ENCODE peak calls at places on chromosomes 11 and 22, in seven cellular contexts. D, F, E, J, Z, N and H are unnamed samples.

GRCh38 chr11:118621071-118621815 is 13.8 kb downstream of the PHLDB1 start:
- DNase-seq in D (no peak), F (peak), E (peak), J (peak), Z (peak), N (peak), H (peak)

GRCh38 chr11:70502677-70503076 is 104.3 kb downstream of the CTTN start:
- DNase-seq in D (no peak), F (no peak), E (no peak), J (peak), Z (no peak), N (no peak), H (no peak)

GRCh38 chr11:130692220-130692619 is 224.1 kb downstream of the SNX19 start:
- DNase-seq in D (no peak), F (no peak), E (no peak), J (no peak), Z (no peak), N (no peak), H (no peak)

GRCh38 chr22:22932512-22932941 is 44.9 kb downstream of the IGLL5 start:
- DNase-seq in D (no peak), F (no peak), E (no peak), J (no peak), Z (no peak), N (no peak), H (no peak)

GRCh38 chr11:107014871-107015270 is 3.4 kb downstream of the GUCY1A2 start:
- DNase-seq in D (no peak), F (no peak), E (no peak), J (no peak), Z (no peak), N (no peak), H (no peak)

GRCh38 chr11:83007909-83008580 is 63.7 kb downstream of the RAB30 start:
- DNase-seq in D (no peak), F (no peak), E (peak), J (no peak), Z (peak), N (no peak), H (peak)

GRCh38 chr11:78905756-78906155 is 331.1 kb upstream of the NARS2 start:
- DNase-seq in D (no peak), F (no peak), E (no peak), J (no peak), Z (peak), N (no peak), H (no peak)

GRCh38 chr22:44182591-44183588 is 2.2 kb downstream of the PARVG start:
- DNase-seq in D (no peak), F (no peak), E (peak), J (peak), Z (no peak), N (peak), H (peak)

GRCh38 chr22:50505776-50506610 is 1.5 kb downstream of the LMF2 start:
- DNase-seq in D (no peak), F (no peak), E (no peak), J (peak), Z (no peak), N (no peak), H (no peak)

GRCh38 chr11:127157225-127157624 is 156.7 kb upstream of the KIRREL3 start:
- DNase-seq in D (no peak), F (no peak), E (no peak), J (no peak), Z (no peak), N (no peak), H (no peak)

GRCh38 chr11:11345099-11345498 is 8.0 kb downstream of the CSNK2A3 start:
- DNase-seq in D (no peak), F (no peak), E (peak), J (no peak), Z (peak), N (no peak), H (no peak)

GRCh38 chr11:119694334-119694733 is 34.7 kb downstream of the NECTIN1 start:
- DNase-seq in D (no peak), F (no peak), E (peak), J (no peak), Z (no peak), N (no peak), H (no peak)

GRCh38 chr22:36301384-36301828 is 48.5 kb downstream of the APOL1 start:
- DNase-seq in D (peak), F (peak), E (peak), J (peak), Z (peak), N (peak), H (peak)

GRCh38 chr22:21766933-21767462 is 31.4 kb upstream of the YPEL1 start:
- DNase-seq in D (no peak), F (no peak), E (peak), J (no peak), Z (peak), N (no peak), H (peak)

GRCh38 chr11:77287136-77287535 is 14.3 kb downstream of the GDPD4 start:
- DNase-seq in D (no peak), F (no peak), E (no peak), J (no peak), Z (no peak), N (no peak), H (no peak)

GRCh38 chr11:77270921-77271320 is 30.6 kb downstream of the GDPD4 start:
- DNase-seq in D (no peak), F (no peak), E (no peak), J (no peak), Z (no peak), N (no peak), H (no peak)

GRCh38 chr22:26057731-26058130 is 111.5 kb upstream of the SEZ6L start:
- DNase-seq in D (no peak), F (no peak), E (no peak), J (no peak), Z (no peak), N (no peak), H (no peak)

GRCh38 chr11:46359936-46360335 is 12.7 kb downstream of the DGKZ start:
- DNase-seq in D (no peak), F (no peak), E (no peak), J (no peak), Z (no peak), N (no peak), H (no peak)

GRCh38 chr22:23256986-23257888 is 76.9 kb downstream of the BCR start:
- DNase-seq in D (no peak), F (no peak), E (peak), J (peak), Z (peak), N (peak), H (peak)

GRCh38 chr11:85718126-85718943 is 32.3 kb upstream of the CCDC89 start:
- DNase-seq in D (no peak), F (no peak), E (no peak), J (no peak), Z (no peak), N (no peak), H (no peak)

GRCh38 chr22:43142881-43143562 is at the start of gene MCAT:
- DNase-seq in D (peak), F (no peak), E (peak), J (peak), Z (peak), N (peak), H (peak)

GRCh38 chr11:124892750-124893454 is 4.8 kb downstream of the ROBO4 start:
- DNase-seq in D (no peak), F (no peak), E (no peak), J (peak), Z (no peak), N (peak), H (no peak)

GRCh38 chr11:124895471-124895971 is 2.1 kb downstream of the ROBO4 start:
- DNase-seq in D (no peak), F (no peak), E (no peak), J (peak), Z (no peak), N (peak), H (no peak)

GRCh38 chr11:124894606-124895430 is 2.8 kb downstream of the ROBO4 start:
- DNase-seq in D (no peak), F (no peak), E (no peak), J (peak), Z (no peak), N (peak), H (no peak)

GRCh38 chr11:124892131-124892530 is 5.5 kb downstream of the ROBO4 start:
- DNase-seq in D (no peak), F (no peak), E (no peak), J (no peak), Z (no peak), N (peak), H (no peak)

GRCh38 chr11:124893781-124894401 is 3.8 kb downstream of the ROBO4 start:
- DNase-seq in D (no peak), F (no peak), E (no peak), J (peak), Z (no peak), N (peak), H (no peak)
- TF ChIP-seq POLR2A in D (no peak), F (no peak), E (no peak), J (no peak), Z (no peak), N (no peak), H (no peak)

GRCh38 chr11:101003468-101003867 is 126.1 kb downstream of the PGR start:
- DNase-seq in D (peak), F (peak), E (no peak), J (no peak), Z (no peak), N (no peak), H (no peak)
- TF ChIP-seq CTCF in D (no peak), F (no peak), E (no peak), J (no peak), Z (no peak), N (no peak), H (no peak)

GRCh38 chr22:37967637-37968451 is 14.3 kb downstream of the POLR2F start:
- DNase-seq in D (no peak), F (no peak), E (no peak), J (no peak), Z (no peak), N (no peak), H (no peak)
- TF ChIP-seq POLR2A in D (no peak), F (no peak), E (no peak), J (no peak), Z (no peak), N (no peak), H (no peak)

DNA sequence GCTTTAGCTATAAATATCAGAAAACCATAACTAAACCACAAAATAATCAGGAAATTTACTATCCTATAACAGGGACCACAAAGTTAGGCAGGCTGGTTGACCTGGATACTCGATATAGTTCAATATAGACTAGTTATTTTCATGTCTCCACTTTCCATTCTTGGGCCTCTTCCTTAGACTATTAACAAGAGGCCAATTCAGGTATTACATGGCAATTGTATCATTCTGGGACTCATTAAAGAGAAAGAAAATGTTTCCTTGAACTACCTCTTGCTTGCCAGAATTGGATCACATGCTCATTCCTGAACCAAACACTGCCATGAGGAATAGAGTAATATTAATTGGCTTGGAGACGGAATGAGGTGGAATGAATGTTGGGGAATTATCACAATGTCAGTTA is 76.0 kb downstream of the EIF3M start:
- DNase-seq in D (no peak), F (no peak), E (no peak), J (no peak), Z (no peak), N (no peak), H (no peak)
- TF ChIP-seq CTCF in D (no peak), F (no peak), E (no peak), J (no peak), Z (no peak), N (no peak), H (no peak)

GRCh38 chr11:35234836-35235235 is 95.9 kb downstream of the CD44 start:
- DNase-seq in D (no peak), F (no peak), E (no peak), J (no peak), Z (peak), N (no peak), H (no peak)

GRCh38 chr11:35235498-35235897 is 96.5 kb downstream of the CD44 start:
- DNase-seq in D (no peak), F (no peak), E (no peak), J (no peak), Z (no peak), N (no peak), H (no peak)

GRCh38 chr11:35231074-35231473 is 92.1 kb downstream of the CD44 start:
- DNase-seq in D (no peak), F (no peak), E (no peak), J (no peak), Z (peak), N (no peak), H (no peak)

GRCh38 chr11:35235944-35236666 is 97.1 kb downstream of the CD44 start:
- DNase-seq in D (peak), F (peak), E (peak), J (no peak), Z (no peak), N (no peak), H (no peak)

GRCh38 chr11:35232961-35233360 is 94.0 kb downstream of the CD44 start:
- DNase-seq in D (no peak), F (no peak), E (no peak), J (no peak), Z (peak), N (no peak), H (no peak)
- TF ChIP-seq POLR2A in D (no peak), F (no peak), E (no peak), J (no peak), Z (no peak), N (no peak), H (no peak)

DNA sequence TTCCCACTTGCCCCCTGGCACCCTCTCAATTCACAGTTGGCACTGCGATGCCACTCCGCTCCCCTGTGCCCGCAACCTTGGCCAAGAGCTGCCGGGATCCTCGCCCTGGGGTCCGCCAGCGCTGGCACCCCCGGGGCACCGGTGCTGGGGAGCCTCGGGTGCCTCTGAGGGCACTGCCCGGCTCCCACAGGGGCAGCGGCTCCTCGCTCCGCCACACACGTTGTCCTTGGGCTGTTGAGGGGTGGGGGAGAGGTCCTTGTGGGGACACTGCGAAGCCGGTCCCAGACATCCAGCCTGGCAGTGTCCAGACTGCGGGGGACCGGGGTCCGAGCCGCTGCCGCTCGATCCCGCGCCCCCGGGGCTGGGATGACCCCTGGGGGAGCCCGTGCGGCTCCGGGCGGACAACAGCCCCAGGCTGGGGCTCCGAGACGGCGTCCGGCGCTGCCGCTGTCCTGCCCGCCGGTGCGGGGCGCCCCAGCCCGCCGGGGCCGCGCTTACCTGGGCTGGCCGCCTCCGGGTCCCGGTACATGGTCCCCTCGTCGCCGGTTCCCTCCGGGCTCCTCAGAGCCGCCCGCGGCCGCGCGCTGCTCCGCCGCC is 486 bp downstream of the SYT7 start:
- DNase-seq in D (peak), F (no peak), E (no peak), J (no peak), Z (peak), N (no peak), H (no peak)
- TF ChIP-seq CTCF in D (no peak), F (no peak), E (no peak), J (no peak), Z (no peak), N (no peak), H (no peak)

GRCh38 chr22:27800250-27801131 is 1.1 kb downstream of the MN1 start:
- DNase-seq in D (no peak), F (no peak), E (no peak), J (no peak), Z (peak), N (no peak), H (no peak)
- TF ChIP-seq POLR2A in D (no peak), F (no peak), E (no peak), J (no peak), Z (no peak), N (no peak), H (no peak)

GRCh38 chr11:22930816-22931594 is 70.7 kb upstream of the CCDC179 start:
- DNase-seq in D (no peak), F (no peak), E (no peak), J (no peak), Z (peak), N (no peak), H (no peak)
- TF ChIP-seq CTCF in D (no peak), F (no peak), E (no peak), J (no peak), Z (no peak), N (no peak), H (no peak)

GRCh38 chr11:253160-253885 is 16.5 kb downstream of the PSMD13 start:
- DNase-seq in D (no peak), F (no peak), E (no peak), J (no peak), Z (no peak), N (no peak), H (no peak)
- TF ChIP-seq POLR2A in D (no peak), F (no peak), E (no peak), J (no peak), Z (no peak), N (no peak), H (no peak)

DNA sequence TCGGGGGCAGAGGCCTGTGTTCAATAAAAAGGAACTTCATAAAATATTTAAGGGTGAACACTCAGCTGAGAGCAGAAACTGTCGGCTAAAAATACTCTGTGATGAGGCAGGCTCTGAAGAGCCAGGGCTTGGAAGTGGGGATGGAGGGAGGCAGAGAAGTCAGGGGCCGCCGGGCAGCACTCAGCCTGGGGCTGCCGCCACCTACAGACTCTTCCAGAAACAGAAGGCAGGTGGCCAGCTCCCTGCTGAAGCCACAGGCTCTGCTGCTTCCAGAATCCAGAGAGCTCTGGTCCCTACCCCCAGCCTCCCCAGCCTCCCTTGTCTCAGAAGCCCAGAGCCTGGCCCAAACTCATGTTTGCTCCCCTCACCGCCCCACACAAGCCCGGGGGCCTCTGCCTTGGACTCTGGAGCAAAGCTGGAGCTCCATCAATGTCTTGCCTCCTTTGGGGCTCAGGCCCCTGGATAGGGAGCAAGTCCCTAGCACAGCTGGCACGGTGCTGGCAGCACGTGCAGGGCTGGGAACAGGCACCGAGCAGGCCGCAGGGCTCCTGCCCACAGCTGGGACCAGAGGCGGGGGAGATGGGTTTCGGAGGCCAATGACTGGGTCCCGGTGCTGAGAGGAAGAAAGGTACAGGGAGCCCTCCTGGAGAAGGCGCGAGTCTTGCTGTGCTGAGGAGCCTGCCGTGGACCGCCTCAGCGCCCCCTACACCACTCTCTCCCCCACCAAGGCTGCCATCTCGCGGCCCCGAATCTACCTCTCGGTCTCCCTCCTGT is 8.2 kb downstream of the LRFN4 start:
- DNase-seq in D (no peak), F (no peak), E (no peak), J (no peak), Z (no peak), N (no peak), H (no peak)
- TF ChIP-seq CTCF in D (no peak), F (no peak), E (no peak), J (no peak), Z (no peak), N (no peak), H (no peak)